ENCODE peak calls at places on chromosome 6, in four cellular contexts. Z is GM12878, I is K562, M is HepG2. P is an unnamed sample.

GRCh38 chr6:25169551-25170335 is 109.4 kb upstream of the CARMIL1 start:
- DNase-seq in M (no peak), Z (no peak), I (no peak), P (no peak)

GRCh38 chr6:17167327-17167979 is 65.6 kb downstream of the STMND1 start:
- DNase-seq in Z (no peak), M (peak; percentile 67), I (peak; percentile 27), P (peak; percentile 58)

GRCh38 chr6:117920493-117920845 is 13.4 kb downstream of the SLC35F1 start:
- DNase-seq in I (no peak), M (peak; percentile 56), Z (no peak), P (no peak)

GRCh38 chr6:170459451-170459850 is 93.7 kb downstream of the PSMB1 start:
- DNase-seq in M (no peak), I (no peak), Z (peak; percentile 23), P (no peak)

GRCh38 chr6:94300424-94301144 is 881.2 kb upstream of the EPHA7 start:
- DNase-seq in M (no peak), I (no peak), Z (no peak), P (no peak)

GRCh38 chr6:159929819-159930218 is 39.0 kb downstream of the MAS1 start:
- DNase-seq in I (peak; percentile 27), Z (peak; percentile 73), M (no peak), P (no peak)

GRCh38 chr6:47165918-47166317 is 123.8 kb upstream of the ADGRF1 start:
- DNase-seq in M (no peak), Z (peak; percentile 26), I (no peak), P (no peak)

GRCh38 chr6:121319112-121319553 is 15.1 kb downstream of the TBC1D32 start:
- DNase-seq in M (peak; percentile 41), I (peak; percentile 13), Z (no peak), P (peak; percentile 48)

GRCh38 chr6:1382883-1383728 is 6.3 kb upstream of the FOXF2 start:
- DNase-seq in Z (no peak), M (no peak), I (no peak), P (peak; percentile 82)

GRCh38 chr6:40907198-40907701 is 131.8 kb downstream of the UNC5CL start:
- DNase-seq in Z (no peak), I (no peak), M (peak; percentile 19), P (no peak)

GRCh38 chr6:166032366-166033171 is 135.1 kb downstream of the TBXT start:
- DNase-seq in I (no peak), M (no peak), Z (no peak), P (peak; percentile 59)
- TF ChIP-seq HDAC6 in I (no peak), M (no peak), Z (no peak), P (no peak)

GRCh38 chr6:7991992-7992815 is 72.0 kb downstream of the BLOC1S5 start:
- DNase-seq in I (peak; percentile 64), Z (peak; percentile 13), M (peak; percentile 69), P (no peak)
- TF ChIP-seq HDAC6 in I (no peak), Z (no peak), M (no peak), P (no peak)

GRCh38 chr6:157715766-157716171 is 107.3 kb upstream of the SNX9 start:
- DNase-seq in Z (no peak), I (no peak), M (no peak), P (no peak)
- TF ChIP-seq HDAC6 in Z (no peak), I (no peak), M (no peak), P (no peak)

GRCh38 chr6:36716476-36717093 is 19.0 kb downstream of the RAB44 start:
- DNase-seq in I (no peak), M (no peak), Z (no peak), P (no peak)

GRCh38 chr6:36719126-36719525 is 21.5 kb downstream of the RAB44 start:
- DNase-seq in I (no peak), M (no peak), Z (no peak), P (no peak)

GRCh38 chr6:36718560-36718959 is 20.9 kb downstream of the RAB44 start:
- DNase-seq in M (no peak), I (no peak), Z (no peak), P (no peak)

GRCh38 chr6:36717871-36718540 is 20.4 kb downstream of the RAB44 start:
- DNase-seq in I (no peak), M (no peak), Z (no peak), P (no peak)

DNA sequence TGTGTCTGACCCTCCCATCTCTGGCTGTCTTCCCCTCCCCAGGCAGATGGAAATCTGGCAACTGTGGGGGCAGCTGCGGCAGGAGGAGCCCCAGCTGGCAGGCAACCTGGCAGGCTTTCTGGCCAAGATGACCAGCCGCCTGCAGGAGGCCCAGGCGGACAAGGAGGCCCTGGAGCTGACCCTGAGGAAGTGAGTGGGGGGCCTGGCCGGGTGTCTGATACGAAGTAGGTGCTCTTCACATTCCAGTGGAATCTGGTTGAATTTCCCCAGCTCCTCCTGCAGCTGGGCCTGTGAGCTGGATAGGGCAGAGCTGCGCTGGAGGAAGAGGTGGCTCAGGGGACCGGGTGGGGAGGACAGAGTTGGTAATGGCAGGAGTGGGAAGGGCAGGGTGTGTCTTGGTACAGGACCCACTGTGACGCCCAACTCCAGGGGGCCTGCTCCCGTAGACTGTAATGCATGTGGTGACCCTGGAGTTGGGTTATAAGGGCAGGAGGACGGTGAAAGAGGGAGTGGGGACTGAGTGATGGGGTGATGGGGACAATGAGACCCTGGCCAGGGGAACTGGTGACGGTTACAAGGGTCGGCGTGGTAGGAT is 19.7 kb downstream of the RAB44 start:
- DNase-seq in I (no peak), M (no peak), Z (no peak), P (no peak)
- TF ChIP-seq HDAC6 in I (no peak), M (no peak), Z (no peak), P (no peak)

P was measured in H1.